ENCODE peak calls at places on chromosomes 16 and 17, in ten cellular contexts. One of them, this sample, is unnamed.

GRCh38 chr17:17836818-17837379 is at the start of gene SREBF1:
- DNase-seq in NCI-H146: peak
- DNase-seq in hepatocyte: peak
- DNase-seq in AG20443: peak
- DNase-seq in dorsolateral prefrontal cortex: peak
- DNase-seq in HCT116: no peak
- DNase-seq in H7: peak
- DNase-seq in NCI-H226: peak
- DNase-seq in EL: peak
- DNase-seq in C1 segment of cervical spinal cord: no peak
- DNase-seq in this sample: peak

GRCh38 chr17:76992911-76993310 is 124.7 kb downstream of the MGAT5B start:
- DNase-seq in NCI-H146: no peak
- DNase-seq in hepatocyte: no peak
- DNase-seq in AG20443: no peak
- DNase-seq in dorsolateral prefrontal cortex: no peak
- DNase-seq in HCT116: no peak
- DNase-seq in H7: no peak
- DNase-seq in NCI-H226: no peak
- DNase-seq in EL: no peak
- DNase-seq in C1 segment of cervical spinal cord: no peak
- DNase-seq in this sample: no peak

GRCh38 chr17:27559996-27560481 is 70.9 kb upstream of the LGALS9 start:
- DNase-seq in NCI-H146: peak
- DNase-seq in hepatocyte: peak
- DNase-seq in AG20443: peak
- DNase-seq in dorsolateral prefrontal cortex: no peak
- DNase-seq in HCT116: no peak
- DNase-seq in H7: no peak
- DNase-seq in NCI-H226: peak
- DNase-seq in EL: peak
- DNase-seq in C1 segment of cervical spinal cord: no peak
- DNase-seq in this sample: peak

GRCh38 chr16:89621698-89622409 is 8.4 kb downstream of the DPEP1 start:
- DNase-seq in NCI-H146: no peak
- DNase-seq in hepatocyte: no peak
- DNase-seq in AG20443: no peak
- DNase-seq in dorsolateral prefrontal cortex: no peak
- DNase-seq in HCT116: no peak
- DNase-seq in H7: no peak
- DNase-seq in NCI-H226: no peak
- DNase-seq in EL: no peak
- DNase-seq in C1 segment of cervical spinal cord: no peak
- DNase-seq in this sample: no peak

GRCh38 chr17:59712856-59713255 is 5.4 kb downstream of the VMP1 start:
- DNase-seq in NCI-H146: no peak
- DNase-seq in hepatocyte: no peak
- DNase-seq in AG20443: no peak
- DNase-seq in dorsolateral prefrontal cortex: no peak
- DNase-seq in HCT116: no peak
- DNase-seq in H7: no peak
- DNase-seq in NCI-H226: peak
- DNase-seq in EL: no peak
- DNase-seq in C1 segment of cervical spinal cord: no peak
- DNase-seq in this sample: no peak

GRCh38 chr17:36994438-36994837 is 45.7 kb downstream of the AATF start:
- DNase-seq in NCI-H146: no peak
- DNase-seq in hepatocyte: no peak
- DNase-seq in AG20443: peak
- DNase-seq in dorsolateral prefrontal cortex: no peak
- DNase-seq in HCT116: no peak
- DNase-seq in H7: no peak
- DNase-seq in NCI-H226: no peak
- DNase-seq in EL: peak
- DNase-seq in C1 segment of cervical spinal cord: no peak
- DNase-seq in this sample: no peak

GRCh38 chr17:57459286-57459915 is 203.1 kb downstream of the MSI2 start:
- DNase-seq in NCI-H146: no peak
- DNase-seq in hepatocyte: no peak
- DNase-seq in AG20443: peak
- DNase-seq in dorsolateral prefrontal cortex: no peak
- DNase-seq in HCT116: peak
- DNase-seq in H7: no peak
- DNase-seq in NCI-H226: peak
- DNase-seq in EL: peak
- DNase-seq in C1 segment of cervical spinal cord: no peak
- DNase-seq in this sample: peak

GRCh38 chr16:641326-642188 is at the start of gene MCRIP2:
- DNase-seq in NCI-H146: peak
- DNase-seq in hepatocyte: peak
- DNase-seq in AG20443: peak
- DNase-seq in dorsolateral prefrontal cortex: peak
- DNase-seq in HCT116: no peak
- DNase-seq in H7: peak
- DNase-seq in NCI-H226: peak
- DNase-seq in EL: peak
- DNase-seq in C1 segment of cervical spinal cord: no peak
- DNase-seq in this sample: peak

GRCh38 chr17:12789075-12789975 is at the start of gene ARHGAP44:
- DNase-seq in NCI-H146: peak
- DNase-seq in hepatocyte: peak
- DNase-seq in AG20443: peak
- DNase-seq in dorsolateral prefrontal cortex: peak
- DNase-seq in HCT116: peak
- DNase-seq in H7: peak
- DNase-seq in NCI-H226: peak
- DNase-seq in EL: peak
- DNase-seq in C1 segment of cervical spinal cord: no peak
- DNase-seq in this sample: peak

GRCh38 chr16:88455610-88456355 is 2.7 kb downstream of the ZFPM1 start:
- DNase-seq in NCI-H146: peak
- DNase-seq in hepatocyte: peak
- DNase-seq in AG20443: peak
- DNase-seq in dorsolateral prefrontal cortex: no peak
- DNase-seq in HCT116: peak
- DNase-seq in H7: peak
- DNase-seq in NCI-H226: peak
- DNase-seq in EL: peak
- DNase-seq in C1 segment of cervical spinal cord: no peak
- DNase-seq in this sample: peak

GRCh38 chr16:51553910-51554309 is 402.8 kb upstream of the SALL1 start:
- DNase-seq in NCI-H146: no peak
- DNase-seq in hepatocyte: no peak
- DNase-seq in AG20443: no peak
- DNase-seq in dorsolateral prefrontal cortex: no peak
- DNase-seq in HCT116: no peak
- DNase-seq in H7: no peak
- DNase-seq in NCI-H226: no peak
- DNase-seq in EL: no peak
- DNase-seq in C1 segment of cervical spinal cord: no peak
- DNase-seq in this sample: no peak

GRCh38 chr17:41464682-41465081 is 2.5 kb downstream of the KRT32 start:
- DNase-seq in NCI-H146: no peak
- DNase-seq in hepatocyte: peak
- DNase-seq in AG20443: peak
- DNase-seq in dorsolateral prefrontal cortex: no peak
- DNase-seq in HCT116: peak
- DNase-seq in H7: no peak
- DNase-seq in NCI-H226: peak
- DNase-seq in EL: peak
- DNase-seq in C1 segment of cervical spinal cord: no peak
- DNase-seq in this sample: peak

GRCh38 chr16:88943131-88943664 is 33.8 kb downstream of the CBFA2T3 start:
- DNase-seq in NCI-H146: no peak
- DNase-seq in hepatocyte: no peak
- DNase-seq in AG20443: no peak
- DNase-seq in dorsolateral prefrontal cortex: no peak
- DNase-seq in HCT116: no peak
- DNase-seq in H7: no peak
- DNase-seq in NCI-H226: no peak
- DNase-seq in EL: no peak
- DNase-seq in C1 segment of cervical spinal cord: no peak
- DNase-seq in this sample: no peak